ENCODE peak calls at places on chromosomes 6 and 20, in nine cellular contexts. U is hepatocyte, X is HCT116, N is GM23338, B is GM23248, Q is SK-N-SH, D is neural progenitor cell, W is MM.1S, P is OCI-LY7. H is an unnamed sample. For H3K4me1, the result is how much of the 10 kb centered on the place peaks cover.

GRCh38 chr6:110387986-110388385 is 27.4 kb downstream of the DDO start:
- DNase-seq in U (no peak), X (no peak), N (no peak), B (no peak), Q (no peak), D (no peak), W (no peak), P (no peak), H (no peak)

GRCh38 chr6:80460396-80460912 is 354.0 kb downstream of the BCKDHB start:
- DNase-seq in U (no peak), X (no peak), N (no peak), B (peak), Q (no peak), D (no peak), W (no peak), P (no peak), H (no peak)

GRCh38 chr6:47195251-47195650 is 114.5 kb downstream of the TNFRSF21 start:
- DNase-seq in U (peak), X (no peak), N (no peak), B (no peak), Q (peak), D (no peak), W (no peak), P (no peak), H (no peak)

GRCh38 chr6:29847871-29848630 is 20.4 kb downstream of the HLA-G start:
- DNase-seq in U (peak), X (peak), N (peak), B (peak), Q (peak), D (peak), W (peak), P (peak), H (peak)

GRCh38 chr6:108363113-108363512 is 68.3 kb downstream of the AFG1L start:
- DNase-seq in U (peak), X (no peak), N (no peak), B (no peak), Q (no peak), D (no peak), W (no peak), P (no peak), H (no peak)

GRCh38 chr6:134422426-134423231 is 104.7 kb upstream of the SGK1 start:
- DNase-seq in U (no peak), X (peak), N (no peak), B (peak), Q (no peak), D (no peak), W (no peak), P (no peak), H (peak)

GRCh38 chr6:104572901-104573300 is 286.8 kb downstream of the HACE1 start:
- DNase-seq in U (no peak), X (no peak), N (no peak), B (no peak), Q (no peak), D (no peak), W (no peak), P (no peak), H (no peak)

GRCh38 chr6:116060572-116061283 is at the start of gene FRK:
- DNase-seq in U (peak), X (peak), N (peak), B (peak), Q (no peak), D (no peak), W (peak), P (no peak), H (peak)

GRCh38 chr6:6646859-6647258 is 58.3 kb downstream of the LY86 start:
- DNase-seq in U (no peak), X (no peak), N (peak), B (no peak), Q (no peak), D (no peak), W (no peak), P (peak), H (no peak)

GRCh38 chr6:73652637-73653570 is 888 bp downstream of the SLC17A5 start:
- DNase-seq in U (peak), X (peak), N (peak), B (peak), Q (peak), D (peak), W (peak), P (peak), H (peak)

GRCh38 chr6:170269151-170269872 is 21.6 kb downstream of the DLL1 start:
- DNase-seq in U (peak), X (no peak), N (no peak), B (no peak), Q (no peak), D (peak), W (no peak), P (no peak), H (no peak)

GRCh38 chr6:52612336-52613096 is 35.7 kb upstream of the TRAM2 start:
- DNase-seq in U (no peak), X (no peak), N (no peak), B (peak), Q (peak), D (no peak), W (no peak), P (no peak), H (peak)

GRCh38 chr6:54014440-54014839 is 96.8 kb upstream of the MLIP start:
- DNase-seq in U (no peak), X (no peak), N (no peak), B (no peak), Q (no peak), D (no peak), W (no peak), P (no peak), H (no peak)

GRCh38 chr20:13525225-13525940 is 113.3 kb downstream of the TASP1 start:
- DNase-seq in U (no peak), X (no peak), N (no peak), B (peak), Q (no peak), D (peak), W (no peak), P (no peak), H (peak)

GRCh38 chr20:43744966-43745733 is 18.3 kb upstream of the GTSF1L start:
- DNase-seq in U (no peak), X (no peak), N (no peak), B (no peak), Q (no peak), D (peak), W (no peak), P (peak), H (no peak)

GRCh38 chr6:111417181-111417585 is 65.8 kb downstream of the REV3L start:
- DNase-seq in U (no peak), X (no peak), N (no peak), B (peak), Q (peak), D (no peak), W (no peak), P (no peak), H (no peak)

GRCh38 chr20:18188446-18188845 is 50.8 kb downstream of the KAT14 start:
- DNase-seq in U (no peak), X (no peak), N (no peak), B (peak), Q (no peak), D (no peak), W (no peak), P (no peak), H (no peak)

GRCh38 chr20:18190466-18191233 is 53.0 kb downstream of the KAT14 start:
- DNase-seq in U (no peak), X (no peak), N (peak), B (no peak), Q (no peak), D (no peak), W (no peak), P (no peak), H (no peak)

GRCh38 chr20:18191336-18191735 is 53.7 kb downstream of the KAT14 start:
- DNase-seq in U (peak), X (no peak), N (no peak), B (no peak), Q (no peak), D (no peak), W (no peak), P (no peak), H (no peak)

DNA sequence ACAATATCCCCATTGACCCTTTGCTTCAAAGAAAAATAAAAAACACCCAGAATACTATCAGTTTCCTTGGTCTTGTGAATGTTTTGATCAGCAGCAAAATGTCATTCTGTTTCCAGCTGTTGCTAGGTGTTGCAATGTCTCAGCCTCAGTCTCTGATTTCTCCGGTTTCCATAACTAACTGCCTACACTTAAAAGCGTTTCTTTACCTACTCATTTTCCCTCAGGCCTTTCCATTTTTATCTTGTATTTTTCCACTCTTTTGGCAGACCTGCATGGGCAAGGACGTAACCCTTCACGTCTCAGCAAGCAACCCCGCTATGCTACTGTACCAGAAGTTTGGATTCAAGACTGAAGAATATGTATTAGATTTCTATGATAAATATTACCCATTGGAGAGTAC is 49.4 kb downstream of the KAT14 start:
- DNase-seq in U (no peak), X (no peak), N (no peak), B (no peak), Q (no peak), D (no peak), W (no peak), P (no peak), H (no peak)
- TF ChIP-seq EZH2phosphoT487 in U (no peak), X (no peak), N (no peak), B (no peak), Q (no peak), D (no peak), W (no peak), P (no peak), H (no peak)

GRCh38 chr6:148701393-148701774 is 45.4 kb upstream of the UST start:
- DNase-seq in U (no peak), X (no peak), N (no peak), B (peak), Q (no peak), D (no peak), W (no peak), P (no peak), H (no peak)

GRCh38 chr6:148697895-148698440 is 48.9 kb upstream of the UST start:
- DNase-seq in U (no peak), X (no peak), N (no peak), B (no peak), Q (no peak), D (no peak), W (no peak), P (no peak), H (no peak)

GRCh38 chr6:148700047-148700712 is 46.6 kb upstream of the UST start:
- DNase-seq in U (no peak), X (no peak), N (no peak), B (peak), Q (no peak), D (no peak), W (no peak), P (no peak), H (no peak)

GRCh38 chr6:148698671-148699180 is 48.1 kb upstream of the UST start:
- DNase-seq in U (no peak), X (no peak), N (no peak), B (no peak), Q (no peak), D (no peak), W (no peak), P (no peak), H (no peak)

GRCh38 chr6:148700713-148701392 is 46.0 kb upstream of the UST start:
- DNase-seq in U (peak), X (no peak), N (peak), B (peak), Q (no peak), D (peak), W (peak), P (no peak), H (peak)
- H2AFZ ChIP-seq in U (peak), X (no peak), N (peak), B (peak), Q (peak), D (no peak), W (peak), P (peak), H (peak)

GRCh38 chr20:32993484-32994050 is 10.7 kb downstream of the SUN5 start:
- DNase-seq in U (no peak), X (no peak), N (no peak), B (no peak), Q (no peak), D (no peak), W (no peak), P (no peak), H (no peak)
- H3K4me1 ChIP-seq in U (under half), X (under half), N (under half), B (under half), Q (under half), D (under half), W (under half), P (under half), H (under half)

DNA sequence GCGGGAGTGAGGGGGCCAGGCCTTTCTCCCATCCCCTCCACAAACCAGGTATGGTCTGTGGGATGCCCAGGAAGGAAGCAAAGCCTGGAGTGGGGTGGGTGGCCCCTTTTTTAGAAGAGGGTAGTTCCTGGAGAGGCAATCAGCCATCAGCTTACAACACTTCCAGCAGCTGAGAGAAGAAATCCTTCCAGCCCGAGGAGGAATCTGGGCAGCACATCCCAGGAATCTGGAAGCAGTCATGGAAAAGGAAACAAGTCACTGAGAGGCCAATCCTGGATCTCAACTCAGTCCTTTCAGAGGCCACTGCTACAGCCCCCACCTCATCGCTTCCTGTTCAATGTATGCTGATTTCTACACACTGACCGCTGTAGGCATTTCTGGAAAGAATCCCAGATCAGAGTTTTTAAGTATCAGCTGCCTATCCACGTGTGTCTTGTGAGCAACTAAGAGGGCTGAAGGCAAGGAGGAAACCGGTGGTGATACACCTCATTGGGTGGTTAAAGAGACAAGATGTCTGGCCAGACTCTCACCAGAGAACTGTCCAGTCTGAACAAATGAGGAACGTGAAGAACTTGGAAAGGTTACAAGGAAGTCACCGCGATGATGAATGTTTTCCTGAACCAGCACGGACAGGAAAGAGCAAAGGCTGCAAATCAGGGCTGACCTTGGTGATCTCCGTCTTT is 92.9 kb upstream of the SHLD1 start:
- DNase-seq in U (peak), X (no peak), N (no peak), B (peak), Q (peak), D (no peak), W (no peak), P (no peak), H (peak)
- TF ChIP-seq EZH2phosphoT487 in U (no peak), X (no peak), N (no peak), B (no peak), Q (no peak), D (no peak), W (no peak), P (no peak), H (no peak)

GRCh38 chr20:38893056-38893455 is 33.2 kb upstream of the FAM83D start:
- DNase-seq in U (no peak), X (no peak), N (no peak), B (no peak), Q (no peak), D (peak), W (peak), P (peak), H (no peak)
- H2AFZ ChIP-seq in U (no peak), X (no peak), N (peak), B (no peak), Q (no peak), D (no peak), W (no peak), P (peak), H (no peak)

H was measured in PC-3.